ENCODE peak calls at places on chromosomes 3 and 15, in ten cellular contexts. One of them, this sample, is unnamed.

GRCh38 chr15:80031841-80032240 is 27.6 kb upstream of the ZFAND6 start:
- DNase-seq in ovary: no peak
- DNase-seq in CD8-positive, alpha-beta memory T cell: no peak
- DNase-seq in SJSA1: no peak
- DNase-seq in sigmoid colon: no peak
- DNase-seq in pancreas: no peak
- DNase-seq in neuronal stem cell: no peak
- DNase-seq in cardiac muscle cell: no peak
- DNase-seq in Peyer's patch: no peak
- DNase-seq in colonic mucosa: peak; percentile 59
- DNase-seq in this sample: peak; percentile 59

GRCh38 chr3:113663324-113663750 is 33.1 kb downstream of the USF3 start:
- DNase-seq in ovary: no peak
- DNase-seq in CD8-positive, alpha-beta memory T cell: no peak
- DNase-seq in SJSA1: no peak
- DNase-seq in sigmoid colon: no peak
- DNase-seq in pancreas: no peak
- DNase-seq in neuronal stem cell: no peak
- DNase-seq in cardiac muscle cell: no peak
- DNase-seq in Peyer's patch: no peak
- DNase-seq in colonic mucosa: peak; percentile 27
- DNase-seq in this sample: no peak

GRCh38 chr3:138148503-138148902 is 16.3 kb upstream of the A4GNT start:
- DNase-seq in ovary: no peak
- DNase-seq in CD8-positive, alpha-beta memory T cell: no peak
- DNase-seq in SJSA1: no peak
- DNase-seq in sigmoid colon: no peak
- DNase-seq in pancreas: no peak
- DNase-seq in neuronal stem cell: no peak
- DNase-seq in cardiac muscle cell: no peak
- DNase-seq in Peyer's patch: no peak
- DNase-seq in colonic mucosa: no peak
- DNase-seq in this sample: peak; percentile 63

GRCh38 chr15:82749951-82750830 is 40.5 kb upstream of the AP3B2 start:
- DNase-seq in ovary: peak; percentile 92
- DNase-seq in CD8-positive, alpha-beta memory T cell: peak; percentile 84
- DNase-seq in SJSA1: peak; percentile 89
- DNase-seq in sigmoid colon: peak; percentile 96
- DNase-seq in pancreas: peak; percentile 81
- DNase-seq in neuronal stem cell: peak; percentile 87
- DNase-seq in cardiac muscle cell: peak; percentile 97
- DNase-seq in Peyer's patch: peak; percentile 96
- DNase-seq in colonic mucosa: peak; percentile 95
- DNase-seq in this sample: peak; percentile 94

GRCh38 chr15:29832709-29833108 is 10.4 kb upstream of the TJP1 start:
- DNase-seq in ovary: no peak
- DNase-seq in CD8-positive, alpha-beta memory T cell: no peak
- DNase-seq in SJSA1: no peak
- DNase-seq in sigmoid colon: no peak
- DNase-seq in pancreas: no peak
- DNase-seq in neuronal stem cell: no peak
- DNase-seq in cardiac muscle cell: no peak
- DNase-seq in Peyer's patch: no peak
- DNase-seq in colonic mucosa: no peak
- DNase-seq in this sample: no peak

GRCh38 chr3:15636028-15636709 is 34.6 kb downstream of the BTD start:
- DNase-seq in ovary: no peak
- DNase-seq in CD8-positive, alpha-beta memory T cell: peak; percentile 47
- DNase-seq in SJSA1: peak; percentile 87
- DNase-seq in sigmoid colon: no peak
- DNase-seq in pancreas: no peak
- DNase-seq in neuronal stem cell: no peak
- DNase-seq in cardiac muscle cell: no peak
- DNase-seq in Peyer's patch: peak; percentile 52
- DNase-seq in colonic mucosa: no peak
- DNase-seq in this sample: peak; percentile 62

GRCh38 chr15:86009727-86010126 is 69.9 kb upstream of the AGBL1 start:
- DNase-seq in ovary: no peak
- DNase-seq in CD8-positive, alpha-beta memory T cell: no peak
- DNase-seq in SJSA1: no peak
- DNase-seq in sigmoid colon: no peak
- DNase-seq in pancreas: no peak
- DNase-seq in neuronal stem cell: no peak
- DNase-seq in cardiac muscle cell: no peak
- DNase-seq in Peyer's patch: no peak
- DNase-seq in colonic mucosa: no peak
- DNase-seq in this sample: no peak

GRCh38 chr3:13282986-13283876 is 136.9 kb downstream of the NUP210 start:
- DNase-seq in ovary: no peak
- DNase-seq in CD8-positive, alpha-beta memory T cell: no peak
- DNase-seq in SJSA1: no peak
- DNase-seq in sigmoid colon: peak; percentile 58
- DNase-seq in pancreas: no peak
- DNase-seq in neuronal stem cell: no peak
- DNase-seq in cardiac muscle cell: peak; percentile 72
- DNase-seq in Peyer's patch: peak; percentile 25
- DNase-seq in colonic mucosa: no peak
- DNase-seq in this sample: no peak

GRCh38 chr3:136931587-136931986 is 26.2 kb upstream of the IL20RB start:
- DNase-seq in ovary: no peak
- DNase-seq in CD8-positive, alpha-beta memory T cell: no peak
- DNase-seq in SJSA1: no peak
- DNase-seq in sigmoid colon: no peak
- DNase-seq in pancreas: no peak
- DNase-seq in neuronal stem cell: no peak
- DNase-seq in cardiac muscle cell: no peak
- DNase-seq in Peyer's patch: no peak
- DNase-seq in colonic mucosa: peak; percentile 37
- DNase-seq in this sample: no peak

GRCh38 chr3:136928240-136928639 is 29.5 kb upstream of the IL20RB start:
- DNase-seq in ovary: no peak
- DNase-seq in CD8-positive, alpha-beta memory T cell: no peak
- DNase-seq in SJSA1: no peak
- DNase-seq in sigmoid colon: no peak
- DNase-seq in pancreas: no peak
- DNase-seq in neuronal stem cell: no peak
- DNase-seq in cardiac muscle cell: no peak
- DNase-seq in Peyer's patch: no peak
- DNase-seq in colonic mucosa: no peak
- DNase-seq in this sample: no peak

GRCh38 chr3:136932978-136933812 is 24.6 kb upstream of the IL20RB start:
- DNase-seq in ovary: no peak
- DNase-seq in CD8-positive, alpha-beta memory T cell: no peak
- DNase-seq in SJSA1: no peak
- DNase-seq in sigmoid colon: no peak
- DNase-seq in pancreas: no peak
- DNase-seq in neuronal stem cell: no peak
- DNase-seq in cardiac muscle cell: no peak
- DNase-seq in Peyer's patch: no peak
- DNase-seq in colonic mucosa: no peak
- DNase-seq in this sample: no peak

GRCh38 chr3:136932518-136932917 is 25.3 kb upstream of the IL20RB start:
- DNase-seq in ovary: no peak
- DNase-seq in CD8-positive, alpha-beta memory T cell: no peak
- DNase-seq in SJSA1: no peak
- DNase-seq in sigmoid colon: no peak
- DNase-seq in pancreas: no peak
- DNase-seq in neuronal stem cell: no peak
- DNase-seq in cardiac muscle cell: no peak
- DNase-seq in Peyer's patch: no peak
- DNase-seq in colonic mucosa: no peak
- DNase-seq in this sample: no peak

DNA sequence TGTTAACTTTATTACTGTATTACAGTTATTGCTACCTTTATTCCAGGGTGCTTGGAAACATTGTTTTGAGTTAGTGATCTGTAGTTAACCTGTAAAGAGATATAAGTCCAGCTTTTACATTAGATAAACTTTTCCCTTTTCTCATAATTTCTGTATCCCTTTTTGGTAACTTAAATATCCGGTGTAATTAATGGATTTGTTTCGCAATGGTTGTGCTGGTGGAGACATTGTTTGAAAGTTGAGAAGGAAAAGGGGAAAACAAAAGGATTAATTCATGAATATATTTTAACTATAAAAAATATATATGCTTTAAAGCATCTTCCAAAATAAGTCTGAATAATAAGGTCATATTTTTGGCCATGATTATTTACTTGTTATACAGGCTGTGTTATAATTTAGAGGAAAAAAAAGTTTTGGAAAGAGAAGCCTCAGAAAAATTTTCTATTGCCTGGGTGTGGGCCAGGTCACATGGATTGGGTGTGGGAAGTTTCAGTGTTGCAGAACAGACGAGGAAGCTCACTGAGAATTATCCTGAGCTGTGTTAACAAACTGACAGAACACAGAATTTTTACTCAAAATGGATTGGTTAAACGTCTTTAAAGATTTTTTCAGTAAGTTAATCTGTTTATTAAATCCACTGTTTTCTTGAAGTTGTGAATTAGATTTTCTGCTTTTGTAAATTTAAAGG is 27.7 kb upstream of the IL20RB start:
- DNase-seq in ovary: peak; percentile 69
- DNase-seq in CD8-positive, alpha-beta memory T cell: no peak
- DNase-seq in SJSA1: no peak
- DNase-seq in sigmoid colon: peak; percentile 77
- DNase-seq in pancreas: no peak
- DNase-seq in neuronal stem cell: no peak
- DNase-seq in cardiac muscle cell: no peak
- DNase-seq in Peyer's patch: peak; percentile 71
- DNase-seq in colonic mucosa: peak; percentile 87
- DNase-seq in this sample: peak; percentile 7
- H3K27ac ChIP-seq in ovary: no peak overlapping the region
- H3K27ac ChIP-seq in CD8-positive, alpha-beta memory T cell: no peak overlapping the region
- H3K27ac ChIP-seq in SJSA1: no peak overlapping the region
- H3K27ac ChIP-seq in sigmoid colon: peak overlapping the region; percentile 57
- H3K27ac ChIP-seq in pancreas: peak overlapping the region; percentile 51
- H3K27ac ChIP-seq in neuronal stem cell: no peak overlapping the region
- H3K27ac ChIP-seq in cardiac muscle cell: no peak overlapping the region
- H3K27ac ChIP-seq in Peyer's patch: peak overlapping the region; percentile 2
- H3K27ac ChIP-seq in colonic mucosa: peak overlapping the region; percentile 31
- H3K27ac ChIP-seq in this sample: peak overlapping the region; percentile 23

GRCh38 chr15:67784856-67785430 is 40.4 kb upstream of the SKOR1 start:
- DNase-seq in ovary: no peak
- DNase-seq in CD8-positive, alpha-beta memory T cell: no peak
- DNase-seq in SJSA1: no peak
- DNase-seq in sigmoid colon: no peak
- DNase-seq in pancreas: no peak
- DNase-seq in neuronal stem cell: no peak
- DNase-seq in cardiac muscle cell: no peak
- DNase-seq in Peyer's patch: no peak
- DNase-seq in colonic mucosa: no peak
- DNase-seq in this sample: no peak

GRCh38 chr15:67785431-67785830 is 39.9 kb upstream of the SKOR1 start:
- DNase-seq in ovary: no peak
- DNase-seq in CD8-positive, alpha-beta memory T cell: no peak
- DNase-seq in SJSA1: no peak
- DNase-seq in sigmoid colon: no peak
- DNase-seq in pancreas: no peak
- DNase-seq in neuronal stem cell: no peak
- DNase-seq in cardiac muscle cell: no peak
- DNase-seq in Peyer's patch: no peak
- DNase-seq in colonic mucosa: no peak
- DNase-seq in this sample: no peak

GRCh38 chr15:67783303-67783702 is 42.0 kb upstream of the SKOR1 start:
- DNase-seq in ovary: no peak
- DNase-seq in CD8-positive, alpha-beta memory T cell: peak; percentile 75
- DNase-seq in SJSA1: no peak
- DNase-seq in sigmoid colon: no peak
- DNase-seq in pancreas: no peak
- DNase-seq in neuronal stem cell: no peak
- DNase-seq in cardiac muscle cell: no peak
- DNase-seq in Peyer's patch: peak; percentile 77
- DNase-seq in colonic mucosa: no peak
- DNase-seq in this sample: no peak

GRCh38 chr15:67782592-67782991 is 42.7 kb upstream of the SKOR1 start:
- DNase-seq in ovary: no peak
- DNase-seq in CD8-positive, alpha-beta memory T cell: no peak
- DNase-seq in SJSA1: no peak
- DNase-seq in sigmoid colon: no peak
- DNase-seq in pancreas: no peak
- DNase-seq in neuronal stem cell: peak; percentile 21
- DNase-seq in cardiac muscle cell: no peak
- DNase-seq in Peyer's patch: no peak
- DNase-seq in colonic mucosa: no peak
- DNase-seq in this sample: no peak

DNA sequence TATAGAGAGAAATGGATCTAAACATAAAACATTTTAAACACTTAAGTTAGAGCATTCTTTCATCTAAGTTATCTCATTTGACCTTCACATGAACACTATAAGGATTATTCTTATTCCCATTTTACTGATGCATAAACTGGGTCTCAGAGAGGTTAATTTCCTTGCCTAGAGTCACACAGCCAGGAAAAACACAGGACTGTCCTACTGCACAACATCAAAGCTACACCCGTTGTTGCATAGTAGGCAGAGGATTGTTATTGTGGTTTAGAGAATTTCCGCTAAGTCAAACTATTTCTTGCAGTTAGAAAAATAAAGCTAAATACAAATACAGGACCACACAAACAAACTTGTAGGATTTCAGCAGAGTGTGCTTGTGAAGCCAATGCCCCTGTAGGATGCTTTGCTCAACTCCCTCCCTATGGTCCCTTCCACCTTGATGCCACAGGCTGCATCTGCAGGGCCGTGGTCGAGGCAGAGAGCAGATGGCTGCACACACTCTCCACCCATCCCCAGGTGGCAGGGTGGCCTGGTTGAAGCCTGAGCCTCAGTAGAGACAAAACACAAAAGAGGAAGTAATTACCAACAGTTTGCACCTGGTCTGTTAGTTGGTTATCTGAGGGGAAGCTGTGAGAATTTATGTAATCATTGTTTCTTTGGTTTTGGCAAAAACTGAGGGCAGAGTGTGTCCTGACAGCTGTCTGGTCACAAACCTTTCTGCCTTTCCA is 41.1 kb upstream of the SKOR1 start:
- DNase-seq in ovary: no peak
- DNase-seq in CD8-positive, alpha-beta memory T cell: no peak
- DNase-seq in SJSA1: no peak
- DNase-seq in sigmoid colon: no peak
- DNase-seq in pancreas: no peak
- DNase-seq in neuronal stem cell: no peak
- DNase-seq in cardiac muscle cell: no peak
- DNase-seq in Peyer's patch: peak; percentile 86
- DNase-seq in colonic mucosa: no peak
- DNase-seq in this sample: no peak
- H3K4me1 ChIP-seq in ovary: no peaks in the 10 kb centered on the region
- H3K4me1 ChIP-seq in CD8-positive, alpha-beta memory T cell: peaks cover 22% of the 10 kb centered on the region
- H3K4me1 ChIP-seq in SJSA1: no peaks in the 10 kb centered on the region
- H3K4me1 ChIP-seq in sigmoid colon: no peaks in the 10 kb centered on the region
- H3K4me1 ChIP-seq in pancreas: no peaks in the 10 kb centered on the region
- H3K4me1 ChIP-seq in neuronal stem cell: peaks cover 32% of the 10 kb centered on the region
- H3K4me1 ChIP-seq in cardiac muscle cell: no peaks in the 10 kb centered on the region
- H3K4me1 ChIP-seq in Peyer's patch: peaks cover 7% of the 10 kb centered on the region
- H3K4me1 ChIP-seq in colonic mucosa: no peaks in the 10 kb centered on the region
- H3K4me1 ChIP-seq in this sample: peaks cover 23% of the 10 kb centered on the region

GRCh38 chr3:196241704-196242103 is 25.4 kb downstream of the SLC51A start:
- DNase-seq in ovary: no peak
- DNase-seq in CD8-positive, alpha-beta memory T cell: no peak
- DNase-seq in SJSA1: no peak
- DNase-seq in sigmoid colon: no peak
- DNase-seq in pancreas: no peak
- DNase-seq in neuronal stem cell: no peak
- DNase-seq in cardiac muscle cell: no peak
- DNase-seq in Peyer's patch: no peak
- DNase-seq in colonic mucosa: no peak
- DNase-seq in this sample: no peak
- H3K36me3 ChIP-seq in ovary: no peaks in the 10 kb centered on the region
- H3K36me3 ChIP-seq in CD8-positive, alpha-beta memory T cell: peaks cover 40% of the 10 kb centered on the region
- H3K36me3 ChIP-seq in SJSA1: peaks cover 59% of the 10 kb centered on the region
- H3K36me3 ChIP-seq in sigmoid colon: peaks cover 10% of the 10 kb centered on the region
- H3K36me3 ChIP-seq in pancreas: no peaks in the 10 kb centered on the region
- H3K36me3 ChIP-seq in neuronal stem cell: peaks cover 19% of the 10 kb centered on the region
- H3K36me3 ChIP-seq in cardiac muscle cell: peaks cover 40% of the 10 kb centered on the region
- H3K36me3 ChIP-seq in Peyer's patch: no peaks in the 10 kb centered on the region
- H3K36me3 ChIP-seq in colonic mucosa: peaks cover 4% of the 10 kb centered on the region
- H3K36me3 ChIP-seq in this sample: peaks cover 5% of the 10 kb centered on the region

DNA sequence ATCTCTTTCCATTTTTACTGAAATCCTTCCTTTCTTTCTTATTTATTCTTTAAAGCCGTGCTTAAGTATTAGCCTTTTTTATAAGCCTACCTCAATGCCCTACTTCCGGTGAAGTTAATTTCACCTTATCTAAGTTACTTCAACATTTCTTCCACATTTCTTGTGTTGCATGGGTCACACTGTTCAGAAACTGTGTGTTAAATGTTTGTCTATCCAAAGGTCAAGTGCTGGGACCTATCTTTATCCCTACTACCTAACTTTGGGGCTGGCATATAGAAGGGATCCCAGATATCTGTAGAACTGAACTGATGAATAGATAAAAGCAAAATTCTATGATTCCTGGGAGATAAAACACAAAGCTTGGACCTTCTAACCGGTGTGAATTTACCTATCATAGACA is 332.3 kb upstream of the SATB1 start:
- DNase-seq in ovary: no peak
- DNase-seq in CD8-positive, alpha-beta memory T cell: no peak
- DNase-seq in SJSA1: no peak
- DNase-seq in sigmoid colon: no peak
- DNase-seq in pancreas: no peak
- DNase-seq in neuronal stem cell: no peak
- DNase-seq in cardiac muscle cell: no peak
- DNase-seq in Peyer's patch: no peak
- DNase-seq in colonic mucosa: no peak
- DNase-seq in this sample: no peak
- H3K27ac ChIP-seq in ovary: no peak overlapping the region
- H3K27ac ChIP-seq in CD8-positive, alpha-beta memory T cell: no peak overlapping the region
- H3K27ac ChIP-seq in SJSA1: no peak overlapping the region
- H3K27ac ChIP-seq in sigmoid colon: no peak overlapping the region
- H3K27ac ChIP-seq in pancreas: peak overlapping the region; percentile 45
- H3K27ac ChIP-seq in neuronal stem cell: no peak overlapping the region
- H3K27ac ChIP-seq in cardiac muscle cell: no peak overlapping the region
- H3K27ac ChIP-seq in Peyer's patch: no peak overlapping the region
- H3K27ac ChIP-seq in colonic mucosa: peak overlapping the region; percentile 56
- H3K27ac ChIP-seq in this sample: no peak overlapping the region